ENCODE peak calls at places on chromosomes 13 and 19, in eight cellular contexts. A, S, R, Q, E, W, J and H are unnamed samples.

GRCh38 chr13:23810842-23811241 is 78.4 kb downstream of the MIPEP start:
- DNase-seq in S (no peak), A (no peak), E (no peak), J (no peak), R (no peak), W (no peak), Q (no peak), H (no peak)

GRCh38 chr19:40612831-40613668 is 11.9 kb downstream of the LTBP4 start:
- DNase-seq in Q (no peak), S (peak; percentile 45), R (peak; percentile 77), W (peak; percentile 74), J (peak; percentile 81), E (no peak), A (peak; percentile 85), H (peak; percentile 86)

GRCh38 chr13:39766464-39767167 is 111.2 kb downstream of the COG6 start:
- DNase-seq in J (no peak), S (no peak), A (no peak), E (no peak), Q (peak; percentile 80), R (no peak), W (no peak), H (no peak)

GRCh38 chr13:41827507-41828213 is 133.2 kb downstream of the VWA8 start:
- DNase-seq in Q (no peak), A (no peak), J (no peak), R (no peak), E (peak; percentile 98), W (no peak), S (no peak), H (no peak)

GRCh38 chr19:47549341-47549768 is 23.6 kb downstream of the ZNF541 start:
- DNase-seq in W (no peak), S (no peak), E (no peak), J (no peak), A (peak; percentile 66), Q (no peak), R (no peak), H (no peak)

GRCh38 chr13:49400755-49401659 is 42.9 kb downstream of the CAB39L start:
- DNase-seq in W (peak; percentile 70), A (no peak), S (no peak), J (peak; percentile 44), R (no peak), E (peak; percentile 81), Q (no peak), H (no peak)

GRCh38 chr19:52648336-52648990 is 10.3 kb upstream of the ZNF83 start:
- DNase-seq in J (no peak), Q (no peak), E (peak; percentile 71), S (no peak), A (no peak), R (no peak), W (no peak), H (no peak)

GRCh38 chr13:33973194-33973593 is 155.2 kb downstream of the RFC3 start:
- DNase-seq in A (no peak), Q (no peak), R (no peak), W (no peak), J (no peak), S (no peak), E (no peak), H (no peak)

GRCh38 chr13:114012141-114012540 is 38.3 kb upstream of the C13orf46 start:
- DNase-seq in E (no peak), S (no peak), W (no peak), A (peak; percentile 32), R (no peak), J (no peak), Q (no peak), H (no peak)

GRCh38 chr19:17706750-17707181 is 12.5 kb upstream of the MAP1S start:
- DNase-seq in A (no peak), S (no peak), J (no peak), W (peak; percentile 77), R (no peak), Q (peak; percentile 65), E (peak; percentile 71), H (no peak)

GRCh38 chr19:11499890-11500420 is 5.7 kb downstream of the ZNF653 start:
- DNase-seq in Q (no peak), E (no peak), A (no peak), W (no peak), S (no peak), J (no peak), R (no peak), H (no peak)

GRCh38 chr19:2083174-2083854 is 12.8 kb downstream of the MOB3A start:
- DNase-seq in A (no peak), W (no peak), S (peak; percentile 59), Q (no peak), E (no peak), R (no peak), J (no peak), H (peak; percentile 73)

GRCh38 chr13:110897024-110897423 is 17.8 kb downstream of the ANKRD10 start:
- DNase-seq in E (no peak), R (no peak), W (no peak), A (no peak), S (no peak), J (no peak), Q (no peak), H (no peak)

GRCh38 chr13:113428871-113429607 is 24.2 kb downstream of the ADPRHL1 start:
- DNase-seq in R (no peak), J (no peak), A (no peak), E (no peak), S (no peak), W (no peak), Q (no peak), H (no peak)

GRCh38 chr13:77176350-77176749 is 149.4 kb upstream of the FBXL3 start:
- DNase-seq in A (no peak), J (no peak), S (no peak), R (no peak), Q (no peak), W (no peak), E (peak; percentile 68), H (no peak)